ENCODE peak calls at places on chromosomes 12 and 14, in eight cellular contexts. M, X, D, B, F, E, J and A are unnamed samples.

GRCh38 chr12:14258468-14258947 is 107.0 kb upstream of the ATF7IP start:
- DNase-seq in X (no peak), J (peak; percentile 3), M (no peak), E (no peak), B (no peak), F (no peak), D (no peak), A (no peak)

GRCh38 chr14:75123991-75124390 is 2.9 kb downstream of the NEK9 start:
- DNase-seq in J (peak; percentile 86), X (no peak), D (peak; percentile 60), B (no peak), F (no peak), E (no peak), M (no peak), A (peak; percentile 66)

GRCh38 chr14:24337824-24338175 is 2.0 kb downstream of the RIPK3 start:
- DNase-seq in E (no peak), M (no peak), J (no peak), X (no peak), D (no peak), B (no peak), F (no peak), A (no peak)

GRCh38 chr14:77155083-77155482 is 13.5 kb upstream of the ZDHHC22 start:
- DNase-seq in F (no peak), J (no peak), M (no peak), B (no peak), E (no peak), X (no peak), D (no peak), A (no peak)

GRCh38 chr14:51848120-51848519 is 12.3 kb upstream of the GNG2 start:
- DNase-seq in E (no peak), J (no peak), F (no peak), X (no peak), D (no peak), M (no peak), B (no peak), A (no peak)

GRCh38 chr12:76313289-76313688 is 34.9 kb downstream of the BBS10 start:
- DNase-seq in X (no peak), E (no peak), F (no peak), J (no peak), B (no peak), M (no peak), D (no peak), A (no peak)

GRCh38 chr12:70787612-70788011 is 132.9 kb downstream of the PTPRR start:
- DNase-seq in D (no peak), B (no peak), M (no peak), X (no peak), J (no peak), F (no peak), E (no peak), A (no peak)

GRCh38 chr14:69289811-69290520 is 30.0 kb downstream of the GALNT16 start:
- DNase-seq in D (no peak), B (no peak), F (no peak), X (no peak), M (no peak), E (no peak), J (no peak), A (no peak)

GRCh38 chr12:53950789-53951576 is 3.7 kb upstream of the HOXC12 start:
- DNase-seq in X (no peak), J (no peak), M (no peak), D (no peak), B (no peak), E (no peak), F (no peak), A (no peak)